ENCODE peak calls at places on chromosome 17, in six cellular contexts. E is GM12878, I is A549, Y is HEK293T, Z is IMR-90, R is HepG2. M is an unnamed sample.

GRCh38 chr17:75665981-75666380 is 973 bp downstream of the RECQL5 start:
- DNase-seq in E (no peak), I (no peak), Y (no peak), Z (no peak), R (no peak), M (no peak)

GRCh38 chr17:62821213-62822079 is 13.3 kb upstream of the MARCHF10 start:
- DNase-seq in E (no peak), I (no peak), Y (no peak), Z (no peak), R (no peak), M (no peak)

GRCh38 chr17:43645765-43646481 is 15.8 kb downstream of the MEOX1 start:
- DNase-seq in E (no peak), I (no peak), Y (no peak), Z (no peak), R (no peak), M (no peak)

GRCh38 chr17:81349397-81350319 is 45.6 kb upstream of the BAHCC1 start:
- DNase-seq in E (no peak), I (no peak), Y (no peak), Z (no peak), R (peak; percentile 79), M (peak; percentile 86)

GRCh38 chr17:52201764-52202571 is 43.5 kb upstream of the CA10 start:
- DNase-seq in E (no peak), I (no peak), Y (no peak), Z (no peak), R (no peak), M (no peak)

GRCh38 chr17:29032798-29033197 is 10.1 kb upstream of the PIPOX start:
- DNase-seq in E (no peak), I (no peak), Y (no peak), Z (no peak), R (no peak), M (no peak)

GRCh38 chr17:70552230-70552981 is 383.1 kb downstream of the KCNJ2 start:
- DNase-seq in E (peak; percentile 13), I (peak; percentile 42), Y (peak; percentile 40), Z (peak; percentile 49), R (peak; percentile 15), M (peak; percentile 29)

GRCh38 chr17:65277576-65277975 is 140.4 kb downstream of the RGS9 start:
- DNase-seq in E (no peak), I (no peak), Y (no peak), Z (peak; percentile 13), R (no peak), M (no peak)

GRCh38 chr17:59626756-59627155 is 7.1 kb downstream of the CLTC start:
- DNase-seq in E (no peak), I (no peak), Y (no peak), Z (no peak), R (no peak), M (no peak)

GRCh38 chr17:17439971-17440843 is 36.6 kb upstream of the MED9 start:
- DNase-seq in E (peak; percentile 15), I (peak; percentile 91), Y (peak; percentile 71), Z (peak; percentile 42), R (peak; percentile 77), M (peak; percentile 60)

GRCh38 chr17:37056622-37057021 is 107.9 kb downstream of the AATF start:
- DNase-seq in E (no peak), I (no peak), Y (no peak), Z (no peak), R (no peak), M (no peak)

GRCh38 chr17:63685021-63685420 is 14.9 kb downstream of the LIMD2 start:
- DNase-seq in E (no peak), I (no peak), Y (no peak), Z (no peak), R (no peak), M (no peak)

GRCh38 chr17:81918762-81919545 is 978 bp upstream of the SIRT7 start:
- DNase-seq in E (no peak), I (no peak), Y (no peak), Z (no peak), R (no peak), M (no peak)

GRCh38 chr17:79919164-79919585 is 79.9 kb upstream of the CBX4 start:
- DNase-seq in E (no peak), I (peak; percentile 74), Y (no peak), Z (no peak), R (no peak), M (no peak)

GRCh38 chr17:33045236-33045635 is 53.6 kb downstream of the SPACA3 start:
- DNase-seq in E (no peak), I (no peak), Y (no peak), Z (no peak), R (no peak), M (no peak)

GRCh38 chr17:20281860-20282259 is 185.5 kb downstream of the LGALS9B start:
- DNase-seq in E (no peak), I (no peak), Y (no peak), Z (no peak), R (no peak), M (no peak)

GRCh38 chr17:1050246-1050995 is 53.5 kb downstream of the TIMM22 start:
- DNase-seq in E (no peak), I (no peak), Y (no peak), Z (no peak), R (no peak), M (no peak)

GRCh38 chr17:82297280-82297803 is 20.1 kb downstream of the CD7 start:
- DNase-seq in E (peak; percentile 50), I (peak; percentile 80), Y (no peak), Z (no peak), R (no peak), M (peak; percentile 45)

GRCh38 chr17:32349503-32349853 is 479 bp upstream of the ZNF207 start:
- DNase-seq in E (no peak), I (peak; percentile 16), Y (no peak), Z (no peak), R (no peak), M (no peak)

GRCh38 chr17:78257810-78258322 is 26.4 kb downstream of the TMEM235 start:
- DNase-seq in E (no peak), I (no peak), Y (no peak), Z (peak; percentile 13), R (no peak), M (peak; percentile 59)

GRCh38 chr17:42337442-42337841 is 49.1 kb downstream of the STAT5A start:
- DNase-seq in E (peak; percentile 94), I (no peak), Y (no peak), Z (peak; percentile 81), R (no peak), M (no peak)

DNA sequence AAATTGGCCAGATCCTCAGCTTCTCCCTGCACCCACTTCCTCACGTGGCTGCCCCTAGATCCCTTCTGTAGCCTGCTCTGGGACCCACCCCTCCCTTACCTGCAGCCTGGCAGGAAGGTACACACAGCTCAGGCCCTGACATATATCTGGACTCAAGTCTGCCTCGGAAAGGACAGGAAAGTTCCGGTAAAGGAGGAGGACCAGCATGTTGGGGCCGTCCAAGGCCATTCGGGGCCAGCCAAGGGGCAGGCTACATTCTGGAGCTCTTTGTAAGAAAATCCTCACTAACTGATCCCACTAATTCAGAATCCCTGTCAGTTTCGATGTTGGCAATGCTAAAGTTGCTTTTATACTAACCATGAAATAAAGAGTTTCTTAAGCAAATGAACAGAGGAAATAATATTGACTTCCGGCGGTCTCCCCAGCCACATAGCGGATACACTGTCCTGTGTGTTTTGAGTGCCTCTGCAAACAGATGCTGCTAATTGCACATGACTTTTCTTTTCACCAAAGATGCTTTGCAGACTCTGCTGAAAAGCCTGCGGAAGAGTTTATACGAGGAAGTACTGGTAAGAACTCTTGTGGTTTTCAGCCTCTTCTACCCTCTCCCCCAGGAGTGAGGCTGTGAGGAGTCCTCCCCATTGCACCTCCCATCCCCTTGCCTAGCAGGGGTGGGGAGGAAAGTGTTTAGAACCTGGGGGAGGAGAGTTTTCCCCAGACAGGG is 54.8 kb downstream of the PLXDC1 start:
- DNase-seq in E (no peak), I (no peak), Y (no peak), Z (no peak), R (no peak), M (no peak)
- TF ChIP-seq BHLHE40 in E (no peak), I (no peak), Y (no peak), Z (no peak), R (no peak), M (no peak)

GRCh38 chr17:55496094-55496881 is 15.0 kb downstream of the SMIM36 start:
- DNase-seq in E (no peak), I (peak; percentile 93), Y (no peak), Z (peak; percentile 67), R (peak; percentile 28), M (peak; percentile 48)

GRCh38 chr17:55487727-55488436 is 23.4 kb downstream of the SMIM36 start:
- DNase-seq in E (no peak), I (peak; percentile 19), Y (no peak), Z (no peak), R (peak; percentile 55), M (no peak)

GRCh38 chr17:55495239-55495638 is 16.0 kb downstream of the SMIM36 start:
- DNase-seq in E (no peak), I (peak; percentile 91), Y (no peak), Z (no peak), R (no peak), M (no peak)

GRCh38 chr17:55492951-55493350 is 18.3 kb downstream of the SMIM36 start:
- DNase-seq in E (no peak), I (no peak), Y (no peak), Z (no peak), R (peak; percentile 30), M (no peak)
- TF ChIP-seq BHLHE40 in E (no peak), I (no peak), Y (no peak), Z (no peak), R (no peak), M (no peak)

DNA sequence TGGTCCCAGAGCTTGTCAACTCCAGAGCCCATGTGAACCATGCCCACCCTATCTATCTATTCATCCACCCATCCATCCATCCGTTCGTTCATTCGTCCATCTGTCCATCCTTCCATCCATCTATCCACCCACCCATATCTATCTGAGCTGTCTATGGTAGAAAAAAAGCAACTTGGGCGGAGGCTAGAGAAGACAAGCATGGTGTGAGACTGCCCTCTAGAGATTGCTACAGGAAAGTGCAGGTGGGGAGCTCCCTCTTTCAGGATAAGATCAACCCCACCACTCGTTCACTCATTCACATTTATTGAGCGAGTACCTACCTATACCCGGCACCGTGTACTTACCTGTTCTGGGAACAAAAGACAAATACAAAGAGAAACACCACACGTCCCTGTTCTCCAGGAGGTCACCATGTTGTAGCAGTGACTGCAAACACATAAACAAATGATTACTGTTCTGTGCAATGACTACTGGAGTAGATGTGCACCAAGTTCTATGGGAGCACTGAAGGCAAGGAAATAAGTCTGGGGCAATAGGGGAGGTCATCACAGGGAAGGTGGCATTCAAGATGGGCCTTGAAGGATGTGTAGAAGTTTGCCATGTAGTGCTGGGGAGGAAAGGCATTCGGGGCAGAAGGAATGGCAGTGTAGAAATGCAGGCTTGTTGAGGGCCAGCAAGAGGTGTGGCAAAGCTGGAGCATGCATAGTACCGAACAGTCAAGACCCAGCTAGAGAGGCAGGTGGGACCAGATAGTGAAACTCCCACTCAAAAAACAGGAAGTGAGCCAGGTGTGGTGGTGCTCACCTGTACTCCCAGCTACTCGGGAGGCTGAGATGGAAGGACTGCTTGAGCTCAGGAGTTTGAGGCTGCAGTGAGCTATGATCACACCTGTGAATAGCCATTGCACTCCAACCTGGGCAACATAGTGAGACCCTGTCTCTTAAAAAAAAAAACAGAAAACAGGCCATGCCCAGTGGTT is 13.4 kb upstream of the ATP5MC1 start:
- DNase-seq in E (peak; percentile 55), I (peak; percentile 85), Y (peak; percentile 85), Z (peak; percentile 66), R (peak; percentile 80), M (peak; percentile 81)
- TF ChIP-seq BHLHE40 in E (peak; percentile 24), I (peak; percentile 7), Y (no peak), Z (no peak), R (peak; percentile 21), M (no peak)

GRCh38 chr17:2271985-2272702 is 31.4 kb downstream of the SMG6 start:
- DNase-seq in E (no peak), I (no peak), Y (no peak), Z (no peak), R (no peak), M (no peak)
- TF ChIP-seq BHLHE40 in E (no peak), I (no peak), Y (no peak), Z (no peak), R (no peak), M (no peak)

M was measured in K562.